ENCODE peak calls at places on chromosome 14, in six cellular contexts. I is PC-3, C is K562, F is fibroblast of lung, N is neural progenitor cell, T is endothelial cell of umbilical vein. A is an unnamed sample. For H3K79me2, the result is how much of the 10 kb centered on the place peaks cover.

GRCh38 chr14:95515080-95515489 is 1.4 kb downstream of the SYNE3 start:
- DNase-seq in F (no peak), C (no peak), I (no peak), N (peak), T (peak), A (peak)

GRCh38 chr14:22973217-22974032 is 8.9 kb downstream of the AJUBA start:
- DNase-seq in C (peak), N (peak), T (peak), F (peak), I (peak), A (peak)

GRCh38 chr14:56342419-56342901 is 224.2 kb downstream of the PELI2 start:
- DNase-seq in C (no peak), T (peak), I (no peak), F (peak), N (no peak), A (no peak)

GRCh38 chr14:37246427-37246829 is 48.7 kb downstream of the MIPOL1 start:
- DNase-seq in C (peak), F (peak), N (peak), I (peak), T (peak), A (peak)

GRCh38 chr14:83255015-83255726 is 1721.5 kb upstream of the SEL1L start:
- DNase-seq in N (no peak), C (no peak), F (no peak), I (no peak), T (no peak), A (no peak)

GRCh38 chr14:90447720-90448497 is 51.1 kb downstream of the CALM1 start:
- DNase-seq in T (no peak), C (peak), N (no peak), I (no peak), F (no peak), A (no peak)

GRCh38 chr14:52025310-52025709 is 36.0 kb downstream of the RTRAF start:
- DNase-seq in F (peak), T (peak), I (peak), N (no peak), C (no peak), A (no peak)

GRCh38 chr14:60622920-60623263 is 26.4 kb downstream of the SIX1 start:
- DNase-seq in C (no peak), T (no peak), F (peak), N (no peak), I (no peak), A (peak)

GRCh38 chr14:63677891-63678379 is 36.3 kb upstream of the WDR89 start:
- DNase-seq in N (no peak), C (no peak), F (peak), T (peak), I (peak), A (no peak)

GRCh38 chr14:105064721-105065143 is 498 bp downstream of the GPR132 start:
- DNase-seq in I (peak), T (no peak), N (peak), C (peak), F (peak), A (peak)

GRCh38 chr14:92426237-92426636 is 87.3 kb upstream of the RIN3 start:
- DNase-seq in I (no peak), N (no peak), F (peak), C (no peak), T (no peak), A (no peak)

GRCh38 chr14:58638231-58639205 is 756 bp downstream of the DACT1 start:
- DNase-seq in F (peak), N (peak), T (peak), I (peak), C (no peak), A (no peak)

GRCh38 chr14:58731465-58732330 is 93.9 kb downstream of the DACT1 start:
- DNase-seq in F (peak), C (no peak), N (no peak), I (peak), T (peak), A (no peak)

GRCh38 chr14:91310620-91311283 is 66.2 kb upstream of the GPR68 start:
- DNase-seq in I (no peak), N (no peak), C (no peak), T (no peak), F (no peak), A (no peak)

GRCh38 chr14:57962293-57962996 is 96.6 kb upstream of the SLC35F4 start:
- DNase-seq in N (peak), C (no peak), I (no peak), T (no peak), F (no peak), A (no peak)

GRCh38 chr14:24085215-24085614 is 8.9 kb upstream of the PCK2 start:
- DNase-seq in T (no peak), I (no peak), C (no peak), N (no peak), F (no peak), A (no peak)

GRCh38 chr14:73783107-73783727 is 68.4 kb upstream of the PTGR2 start:
- DNase-seq in T (no peak), C (no peak), I (no peak), N (peak), F (no peak), A (no peak)

GRCh38 chr14:36820111-36820709 is 158.6 kb downstream of the PAX9 start:
- DNase-seq in T (no peak), F (no peak), I (peak), C (no peak), N (no peak), A (no peak)

GRCh38 chr14:50831704-50832130 is 755 bp upstream of the NIN start:
- DNase-seq in N (peak), I (no peak), T (no peak), F (peak), C (no peak), A (no peak)

GRCh38 chr14:61280092-61280525 is 1.0 kb downstream of the TMEM30B start:
- DNase-seq in T (no peak), I (peak), N (no peak), F (no peak), C (no peak), A (no peak)

GRCh38 chr14:92493492-92493891 is 20.1 kb upstream of the RIN3 start:
- DNase-seq in I (no peak), T (no peak), C (no peak), F (no peak), N (no peak), A (no peak)

GRCh38 chr14:31232081-31232480 is 24.5 kb upstream of the HECTD1 start:
- DNase-seq in C (no peak), I (no peak), N (no peak), T (no peak), F (no peak), A (no peak)

GRCh38 chr14:104280085-104280901 is 141.9 kb downstream of the KIF26A start:
- DNase-seq in F (no peak), N (no peak), C (no peak), T (no peak), I (no peak), A (no peak)

GRCh38 chr14:91143862-91144261 is 30.0 kb downstream of the DGLUCY start:
- DNase-seq in F (no peak), T (peak), I (no peak), C (no peak), N (no peak), A (no peak)

GRCh38 chr14:68181395-68182326 is 362.1 kb downstream of the RAD51B start:
- DNase-seq in I (peak), N (no peak), F (peak), T (peak), C (no peak), A (no peak)

GRCh38 chr14:38971258-38971921 is 131.6 kb downstream of the SEC23A start:
- DNase-seq in C (no peak), F (no peak), I (no peak), N (no peak), T (no peak), A (no peak)

GRCh38 chr14:20722016-20722415 is 23.7 kb upstream of the EDDM3A start:
- DNase-seq in C (no peak), N (no peak), T (no peak), I (no peak), F (no peak), A (no peak)

GRCh38 chr14:65321370-65321875 is 91.1 kb upstream of the FUT8 start:
- DNase-seq in T (no peak), N (no peak), F (no peak), I (peak), C (no peak), A (no peak)

GRCh38 chr14:94559638-94560290 is 1.5 kb upstream of the SERPINA4 start:
- DNase-seq in T (no peak), N (no peak), C (no peak), I (no peak), F (no peak), A (no peak)

GRCh38 chr14:49980027-49980426 is 87.1 kb downstream of the ARF6 start:
- DNase-seq in N (no peak), T (no peak), F (no peak), C (no peak), I (no peak), A (no peak)

GRCh38 chr14:72781476-72782181 is 112.3 kb downstream of the DPF3 start:
- DNase-seq in I (peak), F (peak), C (no peak), T (peak), N (no peak), A (no peak)

GRCh38 chr14:79502751-79503148 is 708.6 kb downstream of the DIO2 start:
- DNase-seq in T (no peak), C (no peak), N (no peak), I (peak), F (peak), A (no peak)

GRCh38 chr14:89000007-89000942 is 175.8 kb downstream of the TTC8 start:
- DNase-seq in T (peak), F (peak), C (peak), N (peak), I (peak), A (no peak)

GRCh38 chr14:26709019-26709418 is 111.2 kb upstream of the NOVA1 start:
- DNase-seq in F (peak), C (no peak), I (peak), N (no peak), T (peak), A (no peak)

GRCh38 chr14:98218213-98218612 is 1053.8 kb downstream of the BCL11B start:
- DNase-seq in N (no peak), F (no peak), T (no peak), C (no peak), I (no peak), A (no peak)
- H3K9ac ChIP-seq in N (no peak), F (no peak), T (no peak), C (no peak), I (no peak), A (no peak)

GRCh38 chr14:100115236-100115635 is 44.2 kb downstream of the DEGS2 start:
- DNase-seq in F (no peak), C (no peak), N (peak), I (no peak), T (no peak), A (no peak)

GRCh38 chr14:100114109-100114765 is 45.2 kb downstream of the DEGS2 start:
- DNase-seq in N (no peak), T (no peak), F (no peak), C (no peak), I (no peak), A (no peak)

GRCh38 chr14:100116134-100116533 is 43.3 kb downstream of the DEGS2 start:
- DNase-seq in F (no peak), N (no peak), C (no peak), I (no peak), T (no peak), A (no peak)

GRCh38 chr14:100117026-100117425 is 42.4 kb downstream of the DEGS2 start:
- DNase-seq in F (no peak), C (no peak), N (no peak), T (no peak), I (no peak), A (no peak)

DNA sequence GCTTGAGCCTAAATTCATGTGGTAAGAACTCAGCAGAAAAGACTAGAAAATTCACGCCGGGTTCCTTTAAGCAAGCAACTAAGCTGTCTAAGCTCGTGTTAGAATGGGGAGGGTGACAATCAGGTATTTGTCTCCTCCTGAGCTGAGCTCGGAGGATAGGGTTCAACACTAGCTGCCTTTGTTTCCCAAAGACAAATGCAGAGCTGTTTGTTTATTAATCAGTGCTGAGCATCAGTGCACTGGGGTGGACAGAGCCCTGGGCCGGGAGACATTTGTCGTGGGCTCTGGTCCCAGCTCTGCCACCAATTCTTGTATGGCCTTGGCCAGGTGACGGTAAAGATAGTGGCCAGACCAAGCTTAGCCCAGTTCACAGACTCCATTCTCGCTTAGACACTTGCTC is 43.7 kb downstream of the DEGS2 start:
- DNase-seq in N (no peak), C (no peak), F (no peak), T (no peak), I (no peak), A (no peak)
- H3K79me2 ChIP-seq in N (under half), C (under half), F (under half), T (under half), I (under half), A (under half)

GRCh38 chr14:71403673-71404072 is 496.4 kb downstream of the PCNX1 start:
- DNase-seq in N (no peak), C (no peak), I (peak), F (peak), T (no peak), A (peak)
- TF ChIP-seq CTCF in N (no peak), C (no peak), I (peak), F (peak), T (no peak), A (no peak)

GRCh38 chr14:74942608-74943007 is 12.8 kb downstream of the PGF start:
- DNase-seq in C (peak), F (no peak), N (no peak), T (no peak), I (no peak), A (no peak)
- H3K9ac ChIP-seq in C (peak), F (no peak), N (no peak), T (no peak), I (no peak), A (no peak)

DNA sequence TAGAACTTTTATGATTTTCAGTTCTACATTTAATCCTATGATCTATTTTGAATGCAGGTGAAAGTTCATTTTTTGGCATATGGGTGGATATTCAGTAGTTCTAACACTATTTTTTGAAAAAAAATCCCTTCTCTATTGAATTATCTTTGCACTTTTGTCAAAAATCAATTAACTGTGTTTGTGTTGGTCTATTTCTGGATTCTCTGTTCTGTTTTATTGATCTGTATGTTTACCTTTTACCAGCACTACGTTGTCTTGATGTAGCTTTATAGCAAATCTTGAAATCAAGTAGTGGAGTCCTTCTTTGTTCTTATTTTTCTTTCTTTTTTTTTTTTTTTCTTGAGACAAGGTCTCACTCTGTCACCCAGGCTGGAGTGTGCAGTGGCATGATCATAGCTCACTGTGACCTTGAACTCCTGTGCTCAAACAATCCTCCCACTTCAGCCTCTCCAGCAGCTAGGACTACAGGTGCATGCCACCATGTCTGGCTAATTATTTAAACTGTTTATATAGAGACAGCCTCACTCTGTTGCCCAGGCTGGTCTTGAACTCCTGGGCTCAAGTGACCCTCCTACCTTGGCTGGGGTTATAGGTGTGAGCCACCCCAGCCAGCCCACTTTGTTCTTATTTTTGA is 31.9 kb downstream of the SLC39A9 start:
- DNase-seq in C (no peak), I (no peak), N (no peak), T (no peak), F (no peak), A (no peak)
- H3K79me2 ChIP-seq in C (under half), I (half or more), N (under half), T (under half), F (under half), A (under half)

GRCh38 chr14:101960225-101960624 is 4.1 kb upstream of the DYNC1H1 start:
- DNase-seq in F (no peak), C (peak), I (peak), T (peak), N (peak), A (peak)
- TF ChIP-seq CTCF in F (peak), C (peak), I (peak), T (peak), N (peak), A (peak)

A was measured in MM.1S.